ENCODE peak calls at places on chromosomes 1 and 21, in seven cellular contexts. Y, T, X, D, Q, W and H are unnamed samples. For H3K9me3, the result is how much of the 10 kb centered on the place peaks cover.

GRCh38 chr1:211344335-211344664 is 17.7 kb downstream of the TRAF5 start:
- DNase-seq in X (peak), D (no peak), W (peak), Y (no peak), Q (no peak), T (peak), H (peak)

GRCh38 chr21:43916691-43917514 is 51.9 kb downstream of the AGPAT3 start:
- DNase-seq in W (no peak), Q (no peak), T (peak), X (no peak), Y (peak), D (peak), H (peak)

GRCh38 chr1:48245106-48245505 is 22.6 kb downstream of the SLC5A9 start:
- DNase-seq in D (no peak), W (no peak), X (no peak), Q (no peak), Y (no peak), T (no peak), H (no peak)

GRCh38 chr1:30740952-30741894 is 16.4 kb downstream of the LAPTM5 start:
- DNase-seq in Q (no peak), Y (peak), X (no peak), W (no peak), T (peak), D (no peak), H (no peak)

GRCh38 chr1:27979151-27979858 is 19.5 kb downstream of the XKR8 start:
- DNase-seq in T (peak), X (no peak), W (peak), Q (no peak), Y (no peak), D (peak), H (no peak)

GRCh38 chr1:62723841-62724240 is 35.7 kb upstream of the DOCK7 start:
- DNase-seq in X (no peak), Y (no peak), D (no peak), Q (no peak), W (no peak), T (no peak), H (no peak)

GRCh38 chr1:18486195-18486594 is 5.5 kb downstream of the KLHDC7A start:
- DNase-seq in X (no peak), D (no peak), Q (no peak), W (no peak), Y (peak), T (peak), H (no peak)

GRCh38 chr1:160538985-160539651 is 16.1 kb upstream of the SLAMF6 start:
- DNase-seq in Y (no peak), T (peak), X (no peak), D (no peak), W (peak), Q (no peak), H (peak)

GRCh38 chr1:202063093-202063492 is 52.7 kb downstream of the ELF3 start:
- DNase-seq in W (no peak), Q (no peak), T (peak), X (no peak), D (peak), Y (peak), H (no peak)

GRCh38 chr1:61606448-61607312 is 118.3 kb downstream of the TM2D1 start:
- DNase-seq in Y (no peak), Q (peak), X (peak), D (peak), T (no peak), W (no peak), H (no peak)

GRCh38 chr1:247924868-247925267 is at the start of gene OR2AJ1:
- DNase-seq in Q (no peak), W (no peak), D (no peak), X (no peak), Y (no peak), T (no peak), H (no peak)

GRCh38 chr21:42425603-42425985 is 21.9 kb downstream of the UBASH3A start:
- DNase-seq in X (no peak), Q (no peak), Y (no peak), D (no peak), T (no peak), W (no peak), H (no peak)

GRCh38 chr1:234604726-234605492 is 5.1 kb downstream of the IRF2BP2 start:
- DNase-seq in W (no peak), Q (no peak), D (peak), Y (no peak), T (peak), X (no peak), H (no peak)

GRCh38 chr1:184044603-184045376 is 6.7 kb upstream of the TSEN15 start:
- DNase-seq in D (no peak), X (no peak), Y (no peak), W (no peak), T (no peak), Q (no peak), H (no peak)

GRCh38 chr1:157132602-157133167 is 5.5 kb downstream of the ETV3 start:
- DNase-seq in Y (no peak), D (no peak), T (no peak), X (no peak), W (no peak), Q (no peak), H (no peak)

GRCh38 chr1:162456324-162456723 is 41.3 kb upstream of the UHMK1 start:
- DNase-seq in Q (no peak), W (no peak), D (no peak), T (no peak), Y (no peak), X (no peak), H (no peak)

GRCh38 chr1:160767417-160768294 is 28.3 kb upstream of the LY9 start:
- DNase-seq in D (no peak), W (no peak), T (peak), X (no peak), Q (no peak), Y (no peak), H (no peak)

GRCh38 chr1:240030236-240030635 is 61.4 kb upstream of the FMN2 start:
- DNase-seq in W (no peak), Y (no peak), D (no peak), Q (no peak), X (no peak), T (no peak), H (no peak)

GRCh38 chr1:110829955-110830553 is 42.9 kb upstream of the CD53 start:
- DNase-seq in Y (peak), D (peak), T (peak), W (peak), Q (no peak), X (no peak), H (peak)

DNA sequence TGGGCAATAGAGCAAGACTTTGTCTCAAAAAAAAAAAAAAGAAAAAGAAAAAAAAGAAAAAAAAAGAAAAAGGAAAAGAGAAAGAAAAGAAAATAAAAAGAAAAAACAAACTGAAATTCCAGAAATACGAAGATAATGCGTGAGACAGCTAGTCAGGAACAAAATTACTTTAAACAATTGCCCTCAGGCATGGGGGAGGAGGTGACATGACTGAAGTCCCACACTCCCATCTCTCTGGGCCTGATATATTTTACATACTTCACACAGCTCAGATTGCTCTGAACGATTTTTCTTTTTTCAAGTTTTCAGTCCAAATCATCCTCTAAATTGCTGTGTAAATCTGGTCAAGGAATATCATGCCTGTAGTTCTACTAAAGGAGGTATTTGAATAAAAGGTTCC is 409.5 kb upstream of the DEPDC1 start:
- DNase-seq in Y (no peak), X (no peak), D (no peak), T (no peak), Q (no peak), W (no peak), H (no peak)
- H3K9me3 ChIP-seq in Y (under half), X (under half), D (under half), T (under half), Q (under half), W (under half), H (under half)

GRCh38 chr1:26864610-26865480 is 1.9 kb downstream of the SFN start:
- DNase-seq in X (peak), W (peak), Y (peak), T (peak), D (peak), Q (peak), H (peak)
- TF ChIP-seq CTCF in X (no peak), W (no peak), Y (no peak), T (no peak), D (no peak), Q (no peak), H (peak)

DNA sequence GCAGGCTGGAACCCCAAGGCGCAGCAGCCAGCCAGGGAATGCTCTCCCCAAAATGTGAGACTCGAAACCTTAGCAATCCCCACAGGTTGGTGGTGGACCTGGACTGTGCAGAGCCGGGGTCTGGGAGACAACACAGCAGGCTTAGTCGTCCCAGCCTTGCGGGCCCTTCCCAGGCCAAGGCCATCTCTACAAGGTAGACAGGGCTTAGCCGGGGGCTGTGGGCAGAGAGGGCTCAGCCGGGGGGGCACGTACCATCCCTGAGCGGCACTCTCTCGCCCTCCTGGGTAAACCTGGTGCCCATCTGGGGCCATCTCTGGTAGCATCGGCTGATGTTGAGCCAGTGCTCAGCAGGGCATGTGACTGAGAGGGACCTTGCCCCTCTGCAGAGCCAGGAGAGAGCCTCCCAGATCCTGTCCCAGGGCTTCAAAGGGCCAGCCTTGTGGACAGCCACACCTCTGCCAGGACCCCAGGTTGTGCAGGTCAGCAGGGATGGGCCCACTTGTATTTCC is 2.2 kb upstream of the ACTRT2 start:
- DNase-seq in X (no peak), Q (no peak), Y (no peak), D (no peak), T (no peak), W (no peak), H (peak)
- H3K9me3 ChIP-seq in X (under half), Q (under half), Y (under half), D (under half), T (under half), W (under half), H (under half)

DNA sequence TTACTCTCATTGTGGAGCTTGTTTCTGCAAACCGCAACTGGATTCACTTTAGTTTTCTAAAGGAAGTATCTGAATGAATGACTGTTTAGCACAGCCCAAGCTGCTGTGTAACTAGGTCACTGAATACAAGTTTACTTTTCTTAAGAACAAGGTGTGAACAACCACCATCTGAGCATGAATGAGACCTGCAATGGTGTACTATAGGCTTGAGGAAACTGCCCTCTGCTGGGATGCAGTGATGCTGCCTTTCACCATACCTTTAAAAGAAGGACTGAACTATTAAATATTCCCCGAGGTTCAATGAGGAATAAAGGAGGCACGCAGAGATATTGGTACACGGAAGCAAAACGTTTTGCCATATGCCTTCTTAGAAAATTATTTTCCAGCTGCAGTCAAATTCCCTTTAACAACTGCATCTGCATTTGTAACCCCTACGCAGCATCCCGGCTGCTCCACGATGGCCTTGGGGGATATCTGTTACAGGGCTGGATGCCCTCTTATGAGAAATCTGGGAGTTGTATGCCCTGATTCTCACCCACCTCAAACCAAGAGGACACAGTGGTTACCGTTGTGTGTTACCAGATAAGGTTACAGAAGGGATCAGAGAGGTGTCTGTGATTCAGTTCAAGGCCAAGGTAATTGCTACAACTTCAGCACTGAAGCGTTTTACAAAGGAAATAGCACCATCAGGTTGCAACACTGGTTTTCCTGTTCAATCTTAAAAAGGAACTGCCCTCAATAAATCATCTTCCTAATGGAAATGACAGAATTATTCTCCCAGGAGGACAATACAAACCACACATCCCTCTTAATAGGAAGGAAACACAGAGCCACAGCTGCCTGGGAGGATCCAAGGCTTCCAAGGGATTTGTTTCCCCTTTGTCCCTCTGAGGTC is 470.5 kb downstream of the LTN1 start:
- DNase-seq in Q (no peak), T (no peak), Y (peak), X (no peak), D (peak), W (peak), H (no peak)
- TF ChIP-seq CTCF in Q (no peak), T (no peak), Y (peak), X (no peak), D (peak), W (peak), H (no peak)

DNA sequence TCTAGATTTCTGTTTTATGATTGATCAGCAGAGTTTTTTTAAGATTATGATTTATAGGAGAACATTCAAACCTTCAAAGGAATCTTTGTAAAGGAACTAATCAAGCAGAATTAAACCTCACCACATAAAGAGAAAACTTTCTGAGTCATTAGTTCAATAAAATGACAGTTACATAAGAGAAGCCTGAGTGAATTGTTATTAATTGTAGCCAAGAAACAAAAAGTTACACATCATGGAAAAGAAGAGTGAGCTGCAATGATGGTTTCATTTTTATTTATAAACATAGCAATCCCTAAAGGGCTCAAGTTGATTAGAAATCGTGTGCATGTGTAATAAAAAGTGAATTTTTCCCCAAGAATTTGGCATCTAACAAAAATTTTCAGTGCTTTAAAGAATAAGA is 731.4 kb downstream of the LTN1 start:
- DNase-seq in X (no peak), Y (no peak), Q (no peak), W (no peak), T (no peak), D (no peak), H (no peak)
- H3K9me3 ChIP-seq in X (under half), Y (under half), Q (under half), W (under half), T (under half), D (under half), H (under half)

DNA sequence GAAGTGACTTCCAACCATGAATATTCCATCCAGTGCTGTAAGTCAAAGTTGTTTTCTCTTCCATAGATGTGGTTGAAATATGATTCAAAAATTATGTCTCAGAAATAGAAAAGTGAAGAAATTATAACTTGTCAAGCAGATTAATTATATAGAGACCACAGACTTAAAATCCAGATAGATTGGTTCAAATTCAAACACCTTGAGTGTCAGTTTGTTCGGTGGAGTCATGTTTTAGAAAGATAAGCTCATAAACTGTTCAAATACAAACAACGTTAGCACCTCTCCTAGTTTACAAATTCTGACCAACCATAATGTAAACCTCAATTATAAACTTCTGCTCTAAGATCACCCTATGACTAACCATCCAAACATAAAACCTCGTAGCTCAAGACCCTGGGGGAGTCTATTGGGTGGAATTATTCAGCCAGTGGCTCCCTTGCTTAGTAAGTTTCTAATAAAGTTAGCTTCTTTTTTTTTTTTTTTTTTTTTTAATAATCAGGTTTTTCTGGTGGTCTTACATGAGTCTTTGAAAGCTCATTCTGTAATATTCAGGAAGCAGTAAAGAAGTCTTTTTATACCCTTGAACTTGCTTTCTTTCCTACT is 12.4 kb downstream of the CBR1 start:
- DNase-seq in Q (no peak), W (no peak), D (peak), T (no peak), Y (no peak), X (no peak), H (no peak)
- TF ChIP-seq CTCF in Q (no peak), W (no peak), D (no peak), T (no peak), Y (no peak), X (no peak), H (no peak)

DNA sequence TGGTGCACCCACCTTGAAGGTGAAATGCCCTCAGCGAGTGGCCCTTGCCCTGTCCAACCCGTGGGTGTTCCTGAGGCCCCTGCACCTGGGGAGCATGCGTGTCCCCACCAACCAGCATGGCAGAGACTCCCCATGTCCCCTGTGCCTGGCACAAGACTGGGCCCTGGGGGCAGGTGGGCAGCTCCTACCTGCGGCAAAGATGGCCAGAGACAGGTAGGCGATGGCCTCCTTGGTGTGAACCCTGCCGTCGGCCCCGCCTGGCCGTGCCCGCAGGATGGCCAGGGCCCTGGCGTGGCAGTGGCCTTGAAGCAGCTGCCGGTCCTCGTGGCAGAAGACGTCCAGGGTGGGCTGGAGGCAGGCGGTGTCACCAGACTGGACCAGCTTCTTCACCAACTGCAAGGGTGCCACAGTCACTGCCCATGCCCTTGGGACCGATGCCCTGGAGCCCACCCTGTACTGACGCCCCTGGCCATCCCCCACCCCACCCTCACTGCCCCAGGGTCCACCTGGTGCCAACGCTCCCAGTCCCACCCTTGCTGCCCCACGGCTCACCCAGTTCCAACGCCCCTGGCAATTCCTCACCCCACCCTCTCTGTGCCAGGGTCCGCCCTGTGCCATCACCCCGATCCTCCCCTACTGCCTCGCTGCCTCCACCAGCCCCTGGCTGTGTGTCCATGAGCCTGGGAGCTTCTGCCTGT is 15.7 kb downstream of the TTC34 start:
- DNase-seq in X (no peak), W (no peak), D (no peak), Y (peak), Q (no peak), T (no peak), H (no peak)
- H3K9me3 ChIP-seq in X (under half), W (under half), D (under half), Y (under half), Q (under half), T (under half), H (under half)

GRCh38 chr1:228004887-228005462 is 1.8 kb upstream of the WNT3A start:
- DNase-seq in Q (no peak), W (no peak), T (no peak), X (peak), Y (peak), D (no peak), H (no peak)

GRCh38 chr1:228003461-228004330 is 3.1 kb upstream of the WNT3A start:
- DNase-seq in X (peak), Y (no peak), D (no peak), Q (no peak), W (no peak), T (no peak), H (no peak)

GRCh38 chr1:228005511-228006033 is 1.2 kb upstream of the WNT3A start:
- DNase-seq in D (no peak), W (no peak), Y (no peak), Q (no peak), T (no peak), X (peak), H (peak)

GRCh38 chr1:228002792-228003191 is 4.0 kb upstream of the WNT3A start:
- DNase-seq in W (no peak), Q (no peak), D (no peak), Y (no peak), T (no peak), X (peak), H (no peak)

DNA sequence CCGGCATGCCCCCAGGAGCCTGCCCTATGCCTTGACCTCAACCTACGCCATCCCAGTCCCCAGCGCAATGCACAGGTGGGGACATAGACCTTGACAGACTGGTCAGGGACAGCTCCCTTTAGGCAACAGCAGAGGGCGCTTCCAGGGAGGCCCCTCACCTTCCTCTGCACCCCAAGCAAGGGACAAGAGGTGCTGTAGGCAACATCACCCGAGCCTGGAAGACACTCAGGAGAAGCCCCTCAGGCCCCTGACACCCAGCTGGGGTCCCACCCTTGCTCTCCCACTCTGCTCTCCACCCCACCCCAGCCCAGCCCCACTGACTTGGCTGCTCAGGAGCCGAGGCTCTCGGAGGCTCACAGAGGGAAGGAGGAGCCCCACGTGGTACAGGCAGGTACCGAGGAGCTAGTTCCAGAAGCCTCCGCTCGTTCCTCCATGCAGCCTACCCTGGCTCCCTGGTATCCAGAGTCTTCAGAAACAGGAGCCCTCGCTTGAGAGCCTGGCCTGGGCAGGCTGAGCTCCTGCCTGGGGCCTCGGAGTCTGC is 2.4 kb upstream of the WNT3A start:
- DNase-seq in X (peak), D (no peak), T (peak), Y (peak), W (peak), Q (no peak), H (no peak)
- TF ChIP-seq CTCF in X (no peak), D (peak), T (peak), Y (peak), W (peak), Q (no peak), H (no peak)

GRCh38 chr1:22483121-22483520 is 31.5 kb downstream of the ZBTB40 start:
- DNase-seq in D (no peak), X (no peak), Y (no peak), W (no peak), Q (no peak), T (no peak), H (no peak)
- H3K9me3 ChIP-seq in D (under half), X (under half), Y (under half), W (under half), Q (under half), T (under half), H (under half)